ENCODE peak calls at places on chromosome 10, in nine cellular contexts. One of them, this sample, is unnamed.

GRCh38 chr10:80152820-80153219 is 20.3 kb downstream of the PLAC9 start:
- DNase-seq in HFF-Myc: no peak
- DNase-seq in neural progenitor cell: no peak
- DNase-seq in activated CD8-positive, alpha-beta T cell treated with anti-CD3 and anti-CD28 coated beads for 36 hours: no peak
- DNase-seq in adrenal gland: no peak
- DNase-seq in lower lobe of right lung: no peak
- DNase-seq in GM13977: no peak
- DNase-seq in AG09309: no peak
- DNase-seq in bronchial epithelial cell: no peak
- DNase-seq in this sample: no peak

GRCh38 chr10:33734393-33735110 is 400.1 kb upstream of the NRP1 start:
- DNase-seq in HFF-Myc: no peak
- DNase-seq in neural progenitor cell: no peak
- DNase-seq in activated CD8-positive, alpha-beta T cell treated with anti-CD3 and anti-CD28 coated beads for 36 hours: no peak
- DNase-seq in adrenal gland: no peak
- DNase-seq in lower lobe of right lung: no peak
- DNase-seq in GM13977: no peak
- DNase-seq in AG09309: no peak
- DNase-seq in bronchial epithelial cell: no peak
- DNase-seq in this sample: no peak

GRCh38 chr10:33365871-33366411 is 31.5 kb upstream of the NRP1 start:
- DNase-seq in HFF-Myc: peak; percentile 61
- DNase-seq in neural progenitor cell: no peak
- DNase-seq in activated CD8-positive, alpha-beta T cell treated with anti-CD3 and anti-CD28 coated beads for 36 hours: peak; percentile 56
- DNase-seq in adrenal gland: no peak
- DNase-seq in lower lobe of right lung: no peak
- DNase-seq in GM13977: no peak
- DNase-seq in AG09309: peak; percentile 92
- DNase-seq in bronchial epithelial cell: peak; percentile 98
- DNase-seq in this sample: peak; percentile 78

GRCh38 chr10:59651902-59652301 is 57.7 kb downstream of the SLC16A9 start:
- DNase-seq in HFF-Myc: no peak
- DNase-seq in neural progenitor cell: no peak
- DNase-seq in activated CD8-positive, alpha-beta T cell treated with anti-CD3 and anti-CD28 coated beads for 36 hours: no peak
- DNase-seq in adrenal gland: no peak
- DNase-seq in lower lobe of right lung: no peak
- DNase-seq in GM13977: no peak
- DNase-seq in AG09309: no peak
- DNase-seq in bronchial epithelial cell: no peak
- DNase-seq in this sample: no peak

GRCh38 chr10:14592566-14592965 is 182.1 kb downstream of the FAM107B start:
- DNase-seq in HFF-Myc: no peak
- DNase-seq in neural progenitor cell: no peak
- DNase-seq in activated CD8-positive, alpha-beta T cell treated with anti-CD3 and anti-CD28 coated beads for 36 hours: no peak
- DNase-seq in adrenal gland: no peak
- DNase-seq in lower lobe of right lung: no peak
- DNase-seq in GM13977: no peak
- DNase-seq in AG09309: no peak
- DNase-seq in bronchial epithelial cell: no peak
- DNase-seq in this sample: no peak

GRCh38 chr10:91632671-91633550 is at the start of gene PPP1R3C:
- DNase-seq in HFF-Myc: peak; percentile 51
- DNase-seq in neural progenitor cell: peak; percentile 87
- DNase-seq in activated CD8-positive, alpha-beta T cell treated with anti-CD3 and anti-CD28 coated beads for 36 hours: peak; percentile 70
- DNase-seq in adrenal gland: peak; percentile 91
- DNase-seq in lower lobe of right lung: peak; percentile 84
- DNase-seq in GM13977: peak; percentile 64
- DNase-seq in AG09309: peak; percentile 73
- DNase-seq in bronchial epithelial cell: peak; percentile 78
- DNase-seq in this sample: peak; percentile 91

GRCh38 chr10:43322769-43323168 is 48.7 kb upstream of the FXYD4 start:
- DNase-seq in HFF-Myc: peak; percentile 38
- DNase-seq in neural progenitor cell: peak; percentile 99
- DNase-seq in activated CD8-positive, alpha-beta T cell treated with anti-CD3 and anti-CD28 coated beads for 36 hours: peak; percentile 93
- DNase-seq in adrenal gland: peak; percentile 97
- DNase-seq in lower lobe of right lung: peak; percentile 94
- DNase-seq in GM13977: peak; percentile 78
- DNase-seq in AG09309: no peak
- DNase-seq in bronchial epithelial cell: peak; percentile 62
- DNase-seq in this sample: peak; percentile 90

GRCh38 chr10:133529576-133529946 is 2.4 kb downstream of the CYP2E1 start:
- DNase-seq in HFF-Myc: no peak
- DNase-seq in neural progenitor cell: no peak
- DNase-seq in activated CD8-positive, alpha-beta T cell treated with anti-CD3 and anti-CD28 coated beads for 36 hours: no peak
- DNase-seq in adrenal gland: no peak
- DNase-seq in lower lobe of right lung: no peak
- DNase-seq in GM13977: no peak
- DNase-seq in AG09309: no peak
- DNase-seq in bronchial epithelial cell: no peak
- DNase-seq in this sample: no peak

GRCh38 chr10:55897436-55897835 is 463.6 kb downstream of the ZWINT start:
- DNase-seq in HFF-Myc: no peak
- DNase-seq in neural progenitor cell: peak; percentile 34
- DNase-seq in activated CD8-positive, alpha-beta T cell treated with anti-CD3 and anti-CD28 coated beads for 36 hours: no peak
- DNase-seq in adrenal gland: no peak
- DNase-seq in lower lobe of right lung: no peak
- DNase-seq in GM13977: no peak
- DNase-seq in AG09309: no peak
- DNase-seq in bronchial epithelial cell: no peak
- DNase-seq in this sample: no peak

GRCh38 chr10:88091490-88092061 is 228.2 kb downstream of the PTEN start:
- DNase-seq in HFF-Myc: no peak
- DNase-seq in neural progenitor cell: no peak
- DNase-seq in activated CD8-positive, alpha-beta T cell treated with anti-CD3 and anti-CD28 coated beads for 36 hours: peak; percentile 90
- DNase-seq in adrenal gland: no peak
- DNase-seq in lower lobe of right lung: peak; percentile 52
- DNase-seq in GM13977: peak; percentile 71
- DNase-seq in AG09309: no peak
- DNase-seq in bronchial epithelial cell: peak; percentile 93
- DNase-seq in this sample: peak; percentile 48

GRCh38 chr10:490891-491571 is 198.4 kb downstream of the DIP2C start:
- DNase-seq in HFF-Myc: no peak
- DNase-seq in neural progenitor cell: no peak
- DNase-seq in activated CD8-positive, alpha-beta T cell treated with anti-CD3 and anti-CD28 coated beads for 36 hours: no peak
- DNase-seq in adrenal gland: peak; percentile 49
- DNase-seq in lower lobe of right lung: no peak
- DNase-seq in GM13977: no peak
- DNase-seq in AG09309: peak; percentile 61
- DNase-seq in bronchial epithelial cell: no peak
- DNase-seq in this sample: no peak

GRCh38 chr10:71284544-71285179 is 34.4 kb upstream of the SLC29A3 start:
- DNase-seq in HFF-Myc: no peak
- DNase-seq in neural progenitor cell: no peak
- DNase-seq in activated CD8-positive, alpha-beta T cell treated with anti-CD3 and anti-CD28 coated beads for 36 hours: no peak
- DNase-seq in adrenal gland: no peak
- DNase-seq in lower lobe of right lung: no peak
- DNase-seq in GM13977: no peak
- DNase-seq in AG09309: no peak
- DNase-seq in bronchial epithelial cell: no peak
- DNase-seq in this sample: no peak

GRCh38 chr10:87817291-87817872 is 644 bp downstream of the ATAD1 start:
- DNase-seq in HFF-Myc: no peak
- DNase-seq in neural progenitor cell: no peak
- DNase-seq in activated CD8-positive, alpha-beta T cell treated with anti-CD3 and anti-CD28 coated beads for 36 hours: no peak
- DNase-seq in adrenal gland: no peak
- DNase-seq in lower lobe of right lung: no peak
- DNase-seq in GM13977: no peak
- DNase-seq in AG09309: no peak
- DNase-seq in bronchial epithelial cell: peak; percentile 30
- DNase-seq in this sample: no peak

GRCh38 chr10:133160813-133161471 is 923 bp downstream of the KNDC1 start:
- DNase-seq in HFF-Myc: no peak
- DNase-seq in neural progenitor cell: peak; percentile 54
- DNase-seq in activated CD8-positive, alpha-beta T cell treated with anti-CD3 and anti-CD28 coated beads for 36 hours: no peak
- DNase-seq in adrenal gland: no peak
- DNase-seq in lower lobe of right lung: no peak
- DNase-seq in GM13977: no peak
- DNase-seq in AG09309: no peak
- DNase-seq in bronchial epithelial cell: no peak
- DNase-seq in this sample: no peak

GRCh38 chr10:79047875-79048638 is 20.7 kb upstream of the ZMIZ1 start:
- DNase-seq in HFF-Myc: no peak
- DNase-seq in neural progenitor cell: no peak
- DNase-seq in activated CD8-positive, alpha-beta T cell treated with anti-CD3 and anti-CD28 coated beads for 36 hours: peak; percentile 85
- DNase-seq in adrenal gland: no peak
- DNase-seq in lower lobe of right lung: peak; percentile 60
- DNase-seq in GM13977: no peak
- DNase-seq in AG09309: no peak
- DNase-seq in bronchial epithelial cell: no peak
- DNase-seq in this sample: no peak

GRCh38 chr10:63644398-63645142 is 123.4 kb downstream of the REEP3 start:
- DNase-seq in HFF-Myc: no peak
- DNase-seq in neural progenitor cell: no peak
- DNase-seq in activated CD8-positive, alpha-beta T cell treated with anti-CD3 and anti-CD28 coated beads for 36 hours: no peak
- DNase-seq in adrenal gland: no peak
- DNase-seq in lower lobe of right lung: no peak
- DNase-seq in GM13977: no peak
- DNase-seq in AG09309: no peak
- DNase-seq in bronchial epithelial cell: no peak
- DNase-seq in this sample: no peak

DNA sequence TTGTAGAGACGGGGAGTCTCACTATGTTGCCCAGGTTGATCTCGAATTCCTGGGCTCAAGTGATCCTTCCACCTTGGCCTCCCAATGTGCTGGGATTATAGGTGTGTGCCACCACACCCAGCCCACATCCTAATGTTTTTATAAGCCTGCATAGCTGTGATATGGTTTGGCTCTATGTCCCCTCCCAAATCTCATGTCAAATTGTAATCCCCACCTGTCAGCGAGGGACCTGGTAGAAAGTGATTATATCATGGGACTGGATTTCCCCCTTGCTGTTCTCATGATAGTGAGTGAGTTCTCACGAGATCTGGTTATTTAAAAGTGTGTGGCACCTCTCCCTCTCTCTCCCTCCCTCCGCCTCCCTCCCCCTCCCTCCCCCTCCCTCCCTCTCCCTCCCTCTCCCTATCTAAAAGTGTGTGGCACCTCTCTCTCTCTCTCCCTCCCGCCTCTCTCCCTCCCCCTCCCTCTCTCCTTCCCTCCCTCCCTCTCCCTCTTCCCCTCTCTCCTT is 13.9 kb downstream of the BAMBI start:
- DNase-seq in HFF-Myc: no peak
- DNase-seq in neural progenitor cell: no peak
- DNase-seq in activated CD8-positive, alpha-beta T cell treated with anti-CD3 and anti-CD28 coated beads for 36 hours: no peak
- DNase-seq in adrenal gland: no peak
- DNase-seq in lower lobe of right lung: no peak
- DNase-seq in GM13977: no peak
- DNase-seq in AG09309: no peak
- DNase-seq in bronchial epithelial cell: no peak
- DNase-seq in this sample: no peak
- TF ChIP-seq CTCF in HFF-Myc: no peak
- TF ChIP-seq CTCF in neural progenitor cell: no peak
- TF ChIP-seq CTCF in activated CD8-positive, alpha-beta T cell treated with anti-CD3 and anti-CD28 coated beads for 36 hours: no peak
- TF ChIP-seq CTCF in adrenal gland: no peak
- TF ChIP-seq CTCF in lower lobe of right lung: no peak
- TF ChIP-seq CTCF in GM13977: no peak
- TF ChIP-seq CTCF in AG09309: no peak
- TF ChIP-seq CTCF in bronchial epithelial cell: no peak
- TF ChIP-seq CTCF in this sample: no peak

DNA sequence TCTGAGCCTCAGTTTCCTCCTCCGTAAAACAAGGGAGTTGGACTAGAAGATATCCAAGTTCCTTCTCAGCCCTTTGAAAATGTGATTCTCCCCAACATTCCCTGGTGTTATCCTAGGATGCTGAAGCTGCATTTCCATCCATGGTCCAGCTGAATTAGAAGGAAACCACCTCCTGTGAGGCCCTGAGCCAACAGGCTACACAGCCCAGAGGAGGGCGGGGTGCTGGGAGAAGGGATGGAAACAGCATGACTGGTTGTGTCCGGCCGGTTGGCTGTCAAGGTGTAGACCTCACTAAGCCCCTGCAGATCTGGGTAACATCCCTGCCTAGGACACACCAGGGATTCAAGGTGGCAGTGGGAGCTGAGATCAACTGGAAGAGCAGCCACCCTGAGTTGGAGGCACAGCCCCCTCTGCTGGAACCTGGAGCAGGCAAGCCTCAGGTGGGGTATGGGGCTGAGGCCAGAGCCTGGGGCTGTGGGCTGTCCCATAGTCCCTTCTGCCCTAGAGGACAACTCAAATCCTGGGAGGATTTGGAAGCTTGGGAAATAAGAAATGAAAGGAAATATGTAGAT is 72.0 kb downstream of the PAX2 start:
- DNase-seq in HFF-Myc: no peak
- DNase-seq in neural progenitor cell: peak; percentile 70
- DNase-seq in activated CD8-positive, alpha-beta T cell treated with anti-CD3 and anti-CD28 coated beads for 36 hours: no peak
- DNase-seq in adrenal gland: no peak
- DNase-seq in lower lobe of right lung: no peak
- DNase-seq in GM13977: no peak
- DNase-seq in AG09309: no peak
- DNase-seq in bronchial epithelial cell: no peak
- DNase-seq in this sample: no peak
- TF ChIP-seq CTCF in HFF-Myc: peak; percentile 13
- TF ChIP-seq CTCF in neural progenitor cell: peak; percentile 60
- TF ChIP-seq CTCF in activated CD8-positive, alpha-beta T cell treated with anti-CD3 and anti-CD28 coated beads for 36 hours: no peak
- TF ChIP-seq CTCF in adrenal gland: no peak
- TF ChIP-seq CTCF in lower lobe of right lung: no peak
- TF ChIP-seq CTCF in GM13977: peak; percentile 4
- TF ChIP-seq CTCF in AG09309: no peak
- TF ChIP-seq CTCF in bronchial epithelial cell: peak; percentile 7
- TF ChIP-seq CTCF in this sample: no peak

GRCh38 chr10:47438857-47439474 is 44.9 kb downstream of the ANXA8 start:
- DNase-seq in HFF-Myc: peak; percentile 4
- DNase-seq in neural progenitor cell: peak; percentile 87
- DNase-seq in activated CD8-positive, alpha-beta T cell treated with anti-CD3 and anti-CD28 coated beads for 36 hours: no peak
- DNase-seq in adrenal gland: peak; percentile 61
- DNase-seq in lower lobe of right lung: peak; percentile 42
- DNase-seq in GM13977: no peak
- DNase-seq in AG09309: peak; percentile 45
- DNase-seq in bronchial epithelial cell: peak; percentile 77
- DNase-seq in this sample: peak; percentile 45
- TF ChIP-seq CTCF in HFF-Myc: peak; percentile 50
- TF ChIP-seq CTCF in neural progenitor cell: peak; percentile 61
- TF ChIP-seq CTCF in activated CD8-positive, alpha-beta T cell treated with anti-CD3 and anti-CD28 coated beads for 36 hours: no peak
- TF ChIP-seq CTCF in adrenal gland: peak; percentile 67
- TF ChIP-seq CTCF in lower lobe of right lung: no peak
- TF ChIP-seq CTCF in GM13977: peak; percentile 37
- TF ChIP-seq CTCF in AG09309: peak; percentile 83
- TF ChIP-seq CTCF in bronchial epithelial cell: peak; percentile 90
- TF ChIP-seq CTCF in this sample: no peak

DNA sequence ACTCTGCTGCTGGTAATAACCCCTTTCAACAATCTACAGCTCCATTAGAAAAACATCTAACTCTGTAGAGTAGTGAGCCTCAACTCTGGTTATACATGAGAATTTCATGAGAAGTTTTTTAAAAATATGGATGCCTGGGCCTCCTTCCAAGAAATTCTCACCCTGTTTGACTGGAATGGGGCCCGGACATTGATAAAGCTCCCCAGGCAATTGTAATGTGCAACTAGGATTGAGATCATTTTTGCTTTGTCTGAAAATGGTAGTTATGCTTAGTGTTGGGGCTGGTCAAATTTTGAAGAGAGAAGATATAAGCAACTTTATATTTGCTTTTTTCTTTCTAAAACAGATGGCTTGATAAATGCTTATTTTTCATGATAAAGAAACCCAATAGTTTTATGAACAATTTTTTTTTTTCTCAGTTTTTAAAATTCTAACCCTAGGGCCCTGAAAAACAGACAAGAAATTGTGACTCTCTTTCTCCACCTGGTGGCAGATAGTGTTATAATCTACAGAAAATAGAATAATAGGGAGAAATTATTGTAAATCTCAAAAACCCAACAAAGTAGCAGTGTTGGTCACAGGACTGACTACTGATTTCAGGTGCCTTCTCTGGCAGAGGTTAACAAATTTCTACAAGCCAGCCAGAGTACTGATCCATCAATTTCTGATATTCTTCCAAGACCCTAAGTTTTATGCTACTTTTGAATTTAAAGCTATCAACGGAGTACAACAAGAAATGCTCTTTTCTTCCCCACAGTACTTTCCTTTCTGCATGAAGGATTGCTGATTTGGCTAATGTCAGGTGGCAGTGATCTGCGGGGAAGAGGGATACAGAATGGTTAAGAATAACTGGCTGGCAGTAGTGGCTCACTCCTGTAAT is 174.8 kb downstream of the DKK1 start:
- DNase-seq in HFF-Myc: peak; percentile 21
- DNase-seq in neural progenitor cell: peak; percentile 41
- DNase-seq in activated CD8-positive, alpha-beta T cell treated with anti-CD3 and anti-CD28 coated beads for 36 hours: no peak
- DNase-seq in adrenal gland: no peak
- DNase-seq in lower lobe of right lung: no peak
- DNase-seq in GM13977: peak; percentile 17
- DNase-seq in AG09309: no peak
- DNase-seq in bronchial epithelial cell: peak; percentile 46
- DNase-seq in this sample: peak; percentile 25
- TF ChIP-seq CTCF in HFF-Myc: peak; percentile 20
- TF ChIP-seq CTCF in neural progenitor cell: peak; percentile 79
- TF ChIP-seq CTCF in activated CD8-positive, alpha-beta T cell treated with anti-CD3 and anti-CD28 coated beads for 36 hours: peak; percentile 46
- TF ChIP-seq CTCF in adrenal gland: peak; percentile 58
- TF ChIP-seq CTCF in lower lobe of right lung: peak; percentile 43
- TF ChIP-seq CTCF in GM13977: peak; percentile 49
- TF ChIP-seq CTCF in AG09309: peak; percentile 46
- TF ChIP-seq CTCF in bronchial epithelial cell: peak; percentile 14
- TF ChIP-seq CTCF in this sample: peak; percentile 64

This sample was measured in RWPE1.